ENCODE peak calls at places on chromosomes 12 and 14, in five cellular contexts. Z is WTC11, A is HepG2, Q is K562, G is A549. H is an unnamed sample.

GRCh38 chr12:107091381-107091780 is 2.0 kb downstream of the CRY1 start:
- DNase-seq in Z (no peak), A (no peak), Q (no peak), G (peak; percentile 18), H (no peak)

GRCh38 chr12:46217686-46218508 is 50.9 kb downstream of the SLC38A1 start:
- DNase-seq in Z (no peak), A (no peak), Q (no peak), G (no peak), H (peak; percentile 90)

GRCh38 chr12:95996034-95996658 is at the start of gene HAL:
- DNase-seq in Z (no peak), A (peak; percentile 86), Q (no peak), G (peak; percentile 29), H (no peak)

GRCh38 chr12:55840581-55841351 is 2.0 kb downstream of the MMP19 start:
- DNase-seq in Z (no peak), A (no peak), Q (no peak), G (no peak), H (no peak)

GRCh38 chr14:47438650-47439140 is 236.7 kb downstream of the MDGA2 start:
- DNase-seq in Z (no peak), A (no peak), Q (no peak), G (no peak), H (no peak)

GRCh38 chr14:64861916-64862315 is 17.8 kb downstream of the SPTB start:
- DNase-seq in Z (no peak), A (no peak), Q (no peak), G (no peak), H (no peak)

GRCh38 chr12:24014853-24015590 is 65.6 kb upstream of the SOX5 start:
- DNase-seq in Z (no peak), A (no peak), Q (no peak), G (no peak), H (no peak)

GRCh38 chr12:31591308-31591901 is 469 bp upstream of the DENND5B start:
- DNase-seq in Z (no peak), A (no peak), Q (peak; percentile 29), G (peak; percentile 55), H (no peak)

GRCh38 chr12:65823481-65824313 is 586 bp upstream of the HMGA2 start:
- DNase-seq in Z (peak; percentile 73), A (peak; percentile 76), Q (no peak), G (peak; percentile 76), H (no peak)

GRCh38 chr14:36097356-36097755 is 79.2 kb downstream of the PTCSC3 start:
- DNase-seq in Z (no peak), A (no peak), Q (no peak), G (no peak), H (no peak)

GRCh38 chr12:7327913-7328312 is 24.0 kb downstream of the ACSM4 start:
- DNase-seq in Z (no peak), A (no peak), Q (no peak), G (peak; percentile 7), H (no peak)

GRCh38 chr14:99234982-99235491 is 37.0 kb downstream of the BCL11B start:
- DNase-seq in Z (peak; percentile 72), A (no peak), Q (no peak), G (no peak), H (no peak)

GRCh38 chr12:34399631-34400422 is 377.5 kb downstream of the ALG10 start:
- DNase-seq in Z (peak; percentile 4), A (no peak), Q (no peak), G (no peak), H (no peak)

GRCh38 chr12:44875954-44876553 is at the start of gene NELL2:
- DNase-seq in Z (peak; percentile 84), A (no peak), Q (peak; percentile 59), G (peak; percentile 32), H (no peak)

GRCh38 chr12:122318607-122319311 is 52.5 kb upstream of the VPS33A start:
- DNase-seq in Z (no peak), A (no peak), Q (no peak), G (peak; percentile 21), H (no peak)

GRCh38 chr14:73878436-73878835 is 8.2 kb upstream of the ZNF410 start:
- DNase-seq in Z (no peak), A (no peak), Q (no peak), G (no peak), H (no peak)

GRCh38 chr12:121796855-121797751 is 3.6 kb upstream of the RHOF start:
- DNase-seq in Z (peak; percentile 87), A (peak; percentile 97), Q (peak; percentile 98), G (peak; percentile 96), H (no peak)

GRCh38 chr12:49881400-49882247 is 22.1 kb downstream of the FAIM2 start:
- DNase-seq in Z (no peak), A (no peak), Q (no peak), G (no peak), H (no peak)

GRCh38 chr12:120399531-120399930 is 30.6 kb upstream of the MSI1 start:
- DNase-seq in Z (no peak), A (no peak), Q (no peak), G (no peak), H (peak; percentile 5)

GRCh38 chr12:110508071-110508586 is 6.0 kb downstream of the RAD9B start:
- DNase-seq in Z (no peak), A (no peak), Q (no peak), G (no peak), H (no peak)

GRCh38 chr12:112792306-112792705 is 758 bp downstream of the RPH3A start:
- DNase-seq in Z (no peak), A (no peak), Q (no peak), G (no peak), H (no peak)

GRCh38 chr12:64621257-64621942 is 11.1 kb downstream of the RASSF3 start:
- DNase-seq in Z (no peak), A (no peak), Q (no peak), G (no peak), H (peak; percentile 91)

GRCh38 chr12:57590536-57590891 is 478 bp upstream of the PIP4K2C start:
- DNase-seq in Z (no peak), A (no peak), Q (peak; percentile 20), G (no peak), H (no peak)

GRCh38 chr12:103469716-103470115 is 26.1 kb downstream of the C12orf42 start:
- DNase-seq in Z (no peak), A (no peak), Q (no peak), G (no peak), H (no peak)
- TF ChIP-seq ESRRA in Z (no peak), A (no peak), Q (no peak), G (no peak), H (no peak)

DNA sequence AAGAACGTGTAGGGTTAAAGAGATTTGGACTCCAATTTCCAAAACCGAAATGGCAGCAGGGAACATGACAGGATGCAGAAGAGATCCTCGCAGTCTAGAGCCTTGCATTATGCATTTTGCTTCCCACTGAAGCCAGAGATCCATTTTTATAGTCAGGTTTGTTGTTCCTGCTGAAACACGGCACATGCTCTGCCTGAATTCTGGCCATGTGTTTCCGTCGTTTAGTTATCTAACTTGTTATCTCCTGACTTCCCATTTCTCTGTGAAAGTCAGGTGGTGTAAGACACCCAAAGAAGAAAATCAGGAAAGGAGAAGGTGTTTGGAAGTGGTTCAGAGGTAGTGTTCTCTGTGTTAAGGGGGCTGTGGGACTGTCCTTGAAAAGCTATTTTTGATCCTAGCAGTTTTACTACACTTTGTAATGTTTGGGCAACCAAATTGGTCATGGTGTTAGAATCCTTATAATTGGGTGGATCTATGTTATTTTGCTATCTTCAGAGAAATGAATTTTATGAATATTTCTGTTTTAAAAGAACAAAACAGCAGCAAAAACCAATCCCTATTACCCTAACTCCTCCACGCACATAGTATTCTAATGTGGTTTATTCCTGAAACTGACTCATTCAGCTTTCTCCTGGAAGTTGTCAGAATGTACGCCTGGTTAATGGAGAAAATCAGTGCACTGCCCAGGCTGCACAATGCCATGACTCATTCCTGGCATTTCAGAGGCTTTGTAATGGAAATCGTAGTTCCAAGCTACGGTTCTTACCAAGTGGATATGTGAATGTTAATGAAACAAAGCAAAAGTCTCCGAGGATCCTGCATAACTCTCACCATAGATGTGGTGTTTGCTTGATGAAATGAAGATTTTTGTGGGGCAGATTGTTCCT is 110.1 kb downstream of the SAMD4A start:
- DNase-seq in Z (peak; percentile 28), A (no peak), Q (no peak), G (peak; percentile 64), H (no peak)
- TF ChIP-seq CTCF in Z (no peak), A (no peak), Q (no peak), G (no peak), H (no peak)

GRCh38 chr12:1204581-1205121 is 213.6 kb downstream of the ERC1 start:
- DNase-seq in Z (no peak), A (no peak), Q (no peak), G (no peak), H (peak; percentile 56)
- TF ChIP-seq ESRRA in Z (no peak), A (no peak), Q (no peak), G (no peak), H (no peak)

GRCh38 chr14:96363751-96364336 is 518 bp downstream of the GSKIP start:
- DNase-seq in Z (peak; percentile 45), A (peak; percentile 48), Q (peak; percentile 65), G (peak; percentile 55), H (no peak)

GRCh38 chr14:96364911-96365310 is 1.6 kb downstream of the GSKIP start:
- DNase-seq in Z (no peak), A (no peak), Q (peak; percentile 4), G (no peak), H (no peak)

GRCh38 chr14:96362071-96362964 is 823 bp downstream of the ATG2B start:
- DNase-seq in Z (peak; percentile 30), A (peak; percentile 69), Q (peak; percentile 69), G (peak; percentile 75), H (peak; percentile 31)

GRCh38 chr14:96359959-96360358 is 3.2 kb downstream of the ATG2B start:
- DNase-seq in Z (no peak), A (no peak), Q (no peak), G (no peak), H (no peak)

DNA sequence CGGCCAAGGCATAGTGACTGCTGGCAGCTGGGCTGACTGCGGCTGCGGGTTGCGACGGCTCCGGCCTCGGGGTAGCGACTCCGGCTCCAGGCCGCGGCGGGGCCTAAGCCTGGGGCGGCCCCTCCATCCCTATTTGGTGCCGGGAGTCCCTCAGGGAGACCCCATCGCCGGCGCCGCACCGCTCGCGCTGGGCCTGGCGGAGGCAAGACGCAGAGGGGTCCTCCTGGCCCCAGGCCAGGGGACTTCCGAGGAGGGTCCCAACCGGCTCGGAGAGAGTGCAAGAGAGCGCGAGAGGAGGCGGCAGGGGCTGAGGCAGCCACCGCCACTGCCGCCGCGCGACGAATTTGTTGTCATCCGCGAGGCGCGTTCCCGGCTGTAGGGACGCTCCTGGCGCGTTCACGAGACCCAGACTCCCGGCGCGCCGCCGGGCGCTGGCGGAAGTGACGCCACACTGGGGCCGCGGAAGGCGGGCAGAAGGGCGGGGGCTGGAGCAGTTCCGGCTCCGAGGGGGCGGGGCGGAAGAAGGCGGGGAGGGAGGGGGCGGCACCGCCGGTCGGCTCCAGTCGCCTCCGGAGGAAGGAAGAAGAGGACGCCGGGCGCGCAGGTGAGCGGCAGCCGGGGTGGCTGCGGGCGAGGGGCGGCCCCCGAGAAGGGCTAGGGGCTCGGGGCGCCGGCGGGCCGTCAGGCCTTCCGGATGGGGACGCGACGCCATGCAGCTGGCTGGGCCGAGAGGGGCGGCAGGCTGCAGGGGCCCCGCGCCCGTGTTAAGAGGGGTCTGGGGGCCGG is at the start of the genes ATG2B and GSKIP:
- DNase-seq in Z (peak; percentile 97), A (peak; percentile 78), Q (peak; percentile 93), G (peak; percentile 89), H (peak; percentile 71)
- TF ChIP-seq CTCF in Z (no peak), A (no peak), Q (no peak), G (no peak), H (no peak)